ENCODE peak calls at places on chromosomes 5 and 9, in four cellular contexts. O is prostate gland, G is Peyer's patch, I is testis. M is an unnamed sample. For H3K4me1, the result is how much of the 10 kb centered on the place peaks cover.

GRCh38 chr5:127695336-127695735 is 7.9 kb upstream of the CCDC192 start:
- DNase-seq in I (no peak), O (no peak), G (no peak), M (no peak)

GRCh38 chr5:110371011-110371724 is 355.3 kb downstream of the TMEM232 start:
- DNase-seq in I (no peak), G (no peak), O (no peak), M (no peak)

GRCh38 chr5:50744761-50745160 is 78.3 kb downstream of the PARP8 start:
- DNase-seq in O (no peak), G (no peak), I (no peak), M (peak)

GRCh38 chr5:179231309-179231708 is 114.0 kb downstream of the ADAMTS2 start:
- DNase-seq in O (no peak), G (peak), I (no peak), M (no peak)

GRCh38 chr5:5264727-5265126 is 124.6 kb downstream of the ADAMTS16 start:
- DNase-seq in I (no peak), O (no peak), G (no peak), M (no peak)

GRCh38 chr5:2149196-2149541 is 266.4 kb upstream of the IRX4 start:
- DNase-seq in O (no peak), G (no peak), I (no peak), M (no peak)

GRCh38 chr5:154384480-154385235 is 61.1 kb upstream of the SAP30L start:
- DNase-seq in O (no peak), I (no peak), G (no peak), M (peak)

GRCh38 chr9:130770679-130771442 is 64.2 kb upstream of the ABL1 start:
- DNase-seq in O (no peak), G (no peak), I (no peak), M (no peak)

GRCh38 chr9:106953166-106953565 is 90.2 kb downstream of the ZNF462 start:
- DNase-seq in G (no peak), O (no peak), I (no peak), M (no peak)

GRCh38 chr9:127741831-127742434 is 6.8 kb upstream of the TOR2A start:
- DNase-seq in I (peak), G (peak), O (no peak), M (no peak)

GRCh38 chr9:27109621-27110020 is 596 bp downstream of the TEK start:
- DNase-seq in I (no peak), O (no peak), G (no peak), M (no peak)

GRCh38 chr5:66004216-66004615 is 77.8 kb downstream of the ERBIN start:
- DNase-seq in O (no peak), G (no peak), I (no peak), M (no peak)

GRCh38 chr5:131932235-131932634 is 13.2 kb downstream of the MEIKIN start:
- DNase-seq in I (no peak), G (no peak), O (no peak), M (no peak)

GRCh38 chr5:33588654-33589372 is 148.0 kb downstream of the TARS1 start:
- DNase-seq in I (peak), G (no peak), O (no peak), M (peak)

GRCh38 chr5:180563994-180564393 is 27.3 kb downstream of the SCGB3A1 start:
- DNase-seq in G (no peak), I (no peak), O (no peak), M (no peak)

GRCh38 chr9:20292002-20292401 is 330.3 kb downstream of the MLLT3 start:
- DNase-seq in G (no peak), I (no peak), O (no peak), M (no peak)

GRCh38 chr5:9483251-9483650 is 62.6 kb downstream of the SEMA5A start:
- DNase-seq in G (no peak), I (no peak), O (no peak), M (no peak)

GRCh38 chr9:93365427-93366118 is 85.9 kb upstream of the FAM120A start:
- DNase-seq in I (no peak), G (no peak), O (no peak), M (no peak)

GRCh38 chr9:88737031-88737430 is 202.1 kb downstream of the NXNL2 start:
- DNase-seq in G (no peak), O (no peak), I (no peak), M (no peak)

GRCh38 chr5:177444106-177445051 is 2.2 kb upstream of the PRR7 start:
- DNase-seq in G (peak), I (no peak), O (no peak), M (peak)

GRCh38 chr5:14292766-14293165 is 149.6 kb downstream of the TRIO start:
- DNase-seq in I (no peak), O (no peak), G (no peak), M (no peak)

GRCh38 chr9:108766786-108767185 is 89.0 kb downstream of the ACTL7B start:
- DNase-seq in I (no peak), O (no peak), G (no peak), M (no peak)

GRCh38 chr5:88244686-88245085 is 24.0 kb downstream of the TMEM161B start:
- DNase-seq in O (no peak), G (no peak), I (no peak), M (no peak)

GRCh38 chr5:57316798-57317327 is 143.0 kb downstream of the GPBP1 start:
- DNase-seq in G (no peak), I (no peak), O (no peak), M (no peak)

GRCh38 chr9:112084334-112084733 is 90.8 kb downstream of the SUSD1 start:
- DNase-seq in O (no peak), I (no peak), G (no peak), M (no peak)

GRCh38 chr5:169433221-169433651 is 132.3 kb upstream of the SLIT3 start:
- DNase-seq in G (no peak), I (no peak), O (no peak), M (no peak)

GRCh38 chr5:65767565-65767964 is 45.6 kb downstream of the NLN start:
- DNase-seq in I (no peak), G (no peak), O (no peak), M (no peak)

GRCh38 chr5:101531031-101531430 is 627.9 kb upstream of the ST8SIA4 start:
- DNase-seq in I (no peak), G (no peak), O (no peak), M (no peak)

GRCh38 chr9:89617978-89618377 is 13.2 kb downstream of the GADD45G start:
- DNase-seq in I (no peak), G (no peak), O (no peak), M (no peak)

GRCh38 chr5:131379071-131379538 is 115.3 kb downstream of the CDC42SE2 start:
- DNase-seq in G (no peak), O (no peak), I (no peak), M (no peak)

GRCh38 chr9:137461663-137462395 is 2.7 kb upstream of the NSMF start:
- DNase-seq in O (no peak), I (peak), G (peak), M (peak)

GRCh38 chr9:132410642-132411041 is 631 bp downstream of the CFAP77 start:
- DNase-seq in G (no peak), O (no peak), I (no peak), M (peak)

GRCh38 chr9:90007516-90008430 is 403.0 kb downstream of the GADD45G start:
- DNase-seq in G (no peak), I (no peak), O (no peak), M (no peak)

DNA sequence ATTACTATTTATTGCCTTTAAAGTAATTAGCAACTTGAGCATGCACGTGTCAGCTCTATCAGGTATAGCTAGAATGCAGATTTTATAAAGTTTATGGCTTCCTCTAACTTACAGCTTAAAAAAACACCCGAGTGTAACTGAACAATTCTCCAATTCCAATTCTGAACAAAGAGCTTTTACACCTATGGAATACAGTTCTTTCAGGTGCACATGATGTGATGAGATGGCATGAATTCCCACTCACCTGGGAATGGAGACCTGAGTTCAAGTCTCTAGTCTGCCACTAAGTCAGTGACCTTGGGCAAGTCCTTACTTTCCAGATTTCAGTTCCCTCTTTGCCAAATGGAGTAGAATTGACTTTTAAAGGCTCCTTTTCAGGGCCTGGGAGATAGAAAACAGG is 1.8 kb downstream of the ZFAND5 start:
- DNase-seq in G (no peak), I (no peak), O (no peak), M (no peak)
- H3K4me1 ChIP-seq in G (under half), I (under half), O (under half), M (under half)

DNA sequence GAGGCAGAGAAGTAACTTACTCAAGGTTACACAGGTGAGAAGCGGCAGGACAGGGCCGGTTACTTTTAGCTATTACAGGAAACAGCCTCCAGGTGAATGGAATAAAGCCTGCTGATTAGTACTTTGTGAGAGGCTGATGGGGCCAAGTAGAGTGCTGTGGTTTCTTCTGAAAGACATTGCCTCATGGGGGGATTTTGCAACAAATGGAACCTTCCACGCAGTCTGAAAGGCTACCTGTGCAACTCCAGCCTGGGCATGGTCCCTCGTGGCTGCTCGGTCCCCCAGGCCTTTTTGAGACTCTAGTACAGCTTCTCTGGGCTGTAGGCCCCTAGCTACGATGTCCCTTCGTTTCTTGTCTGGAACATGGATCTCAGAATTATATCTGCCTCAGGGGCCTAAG is 2.0 kb downstream of the TMEM268 start:
- DNase-seq in O (peak), I (no peak), G (no peak), M (no peak)
- H3K4me1 ChIP-seq in O (under half), I (under half), G (under half), M (under half)

GRCh38 chr9:85715587-85715986 is 26.2 kb downstream of the AGTPBP1 start:
- DNase-seq in I (no peak), O (no peak), G (no peak), M (peak)
- H3K4me1 ChIP-seq in I (under half), O (under half), G (under half), M (under half)

GRCh38 chr9:37967681-37968080 is 63.8 kb upstream of the SLC25A51 start:
- DNase-seq in G (peak), O (no peak), I (no peak), M (no peak)
- H3K4me1 ChIP-seq in G (under half), O (under half), I (under half), M (under half)

M was measured in CD8-positive, alpha-beta memory T cell.